ENCODE peak calls at places on chromosomes 2 and 18, in four cellular contexts. P is hippocampal formation, K is AG08395, T is GM10248. A is an unnamed sample.

GRCh38 chr2:233061007-233061590 is 957 bp downstream of the INPP5D start:
- DNase-seq in P (no peak), T (peak), K (no peak), A (no peak)

GRCh38 chr2:72992734-72993102 is 75.4 kb downstream of the EMX1 start:
- DNase-seq in K (no peak), P (no peak), T (no peak), A (no peak)

GRCh38 chr2:57880967-57881366 is 165.6 kb upstream of the VRK2 start:
- DNase-seq in P (no peak), K (no peak), T (no peak), A (no peak)

GRCh38 chr18:23939896-23940295 is 74.7 kb upstream of the TTC39C start:
- DNase-seq in P (no peak), K (no peak), T (no peak), A (no peak)

GRCh38 chr2:96344011-96344410 is 8.4 kb downstream of the NCAPH start:
- DNase-seq in K (no peak), P (peak), T (peak), A (no peak)

GRCh38 chr2:27296466-27296865 is 11.8 kb downstream of the UCN start:
- DNase-seq in P (no peak), K (peak), T (no peak), A (no peak)

GRCh38 chr2:109380502-109381326 is 233.1 kb downstream of the SEPTIN10 start:
- DNase-seq in T (no peak), P (no peak), K (no peak), A (no peak)

GRCh38 chr2:174013310-174013751 is 48.2 kb upstream of the SP3 start:
- DNase-seq in P (no peak), K (peak), T (no peak), A (no peak)

GRCh38 chr18:10560457-10561045 is 34.7 kb downstream of the NAPG start:
- DNase-seq in P (peak), K (peak), T (peak), A (peak)

GRCh38 chr2:199460101-199460671 is 2.4 kb upstream of the SATB2 start:
- DNase-seq in P (no peak), K (no peak), T (no peak), A (no peak)

GRCh38 chr2:229777716-229778115 is 63.4 kb upstream of the DNER start:
- DNase-seq in K (no peak), P (no peak), T (no peak), A (no peak)

GRCh38 chr2:176872406-176872805 is 340.2 kb upstream of the HNRNPA3 start:
- DNase-seq in T (no peak), P (no peak), K (no peak), A (no peak)

GRCh38 chr2:240163844-240164574 is 23.6 kb upstream of the OTOS start:
- DNase-seq in P (no peak), K (no peak), T (no peak), A (no peak)

GRCh38 chr2:174138161-174138560 is 110.2 kb downstream of the OLA1 start:
- DNase-seq in K (no peak), P (no peak), T (no peak), A (no peak)

GRCh38 chr2:60553992-60554648 is 666 bp upstream of the BCL11A start:
- DNase-seq in T (peak), P (no peak), K (no peak), A (peak)

GRCh38 chr2:99481941-99482340 is 7.9 kb downstream of the REV1 start:
- DNase-seq in T (no peak), K (no peak), P (no peak), A (no peak)

GRCh38 chr18:64259871-64260270 is 111.0 kb upstream of the LINC00305 start:
- DNase-seq in P (no peak), T (no peak), K (no peak), A (no peak)

GRCh38 chr2:182715121-182715895 is 749 bp upstream of the DNAJC10 start:
- DNase-seq in K (no peak), P (peak), T (no peak), A (no peak)

GRCh38 chr2:177597759-177598158 is 205.2 kb downstream of the AGPS start:
- DNase-seq in T (no peak), K (no peak), P (no peak), A (no peak)